ENCODE peak calls at places on chromosomes 16 and 17, in four cellular contexts. One of them, this sample, is unnamed. For H3K4me1, the result is how much of the 10 kb centered on the place peaks cover.

GRCh38 chr17:55774834-55775233 is 24.0 kb downstream of the PCTP start:
- DNase-seq in pancreas: no peak
- DNase-seq in body of pancreas: no peak
- DNase-seq in cardiac muscle cell: no peak
- DNase-seq in this sample: no peak

GRCh38 chr17:51709867-51710266 is 448.6 kb downstream of the CA10 start:
- DNase-seq in pancreas: no peak
- DNase-seq in body of pancreas: no peak
- DNase-seq in cardiac muscle cell: no peak
- DNase-seq in this sample: no peak

GRCh38 chr17:76670020-76670707 is 26.6 kb upstream of the ST6GALNAC1 start:
- DNase-seq in pancreas: no peak
- DNase-seq in body of pancreas: peak
- DNase-seq in cardiac muscle cell: no peak
- DNase-seq in this sample: peak

GRCh38 chr17:75514299-75515228 is 773 bp downstream of the CASKIN2 start:
- DNase-seq in pancreas: peak
- DNase-seq in body of pancreas: peak
- DNase-seq in cardiac muscle cell: no peak
- DNase-seq in this sample: no peak

GRCh38 chr17:5902671-5903070 is 167.5 kb upstream of the WSCD1 start:
- DNase-seq in pancreas: no peak
- DNase-seq in body of pancreas: no peak
- DNase-seq in cardiac muscle cell: no peak
- DNase-seq in this sample: no peak

GRCh38 chr17:80871341-80871740 is 120.3 kb upstream of the CHMP6 start:
- DNase-seq in pancreas: no peak
- DNase-seq in body of pancreas: no peak
- DNase-seq in cardiac muscle cell: peak
- DNase-seq in this sample: no peak

GRCh38 chr16:78902291-78902690 is 698.2 kb downstream of the MAF start:
- DNase-seq in pancreas: no peak
- DNase-seq in body of pancreas: no peak
- DNase-seq in cardiac muscle cell: no peak
- DNase-seq in this sample: no peak

GRCh38 chr16:2244301-2244700 is 7.1 kb downstream of the ECI1 start:
- DNase-seq in pancreas: peak
- DNase-seq in body of pancreas: peak
- DNase-seq in cardiac muscle cell: no peak
- DNase-seq in this sample: no peak

GRCh38 chr17:41446806-41447205 is 6.0 kb upstream of the KRT38 start:
- DNase-seq in pancreas: no peak
- DNase-seq in body of pancreas: no peak
- DNase-seq in cardiac muscle cell: peak
- DNase-seq in this sample: no peak

GRCh38 chr17:68516732-68517131 is 4.5 kb downstream of the PRKAR1A start:
- DNase-seq in pancreas: no peak
- DNase-seq in body of pancreas: no peak
- DNase-seq in cardiac muscle cell: no peak
- DNase-seq in this sample: no peak

GRCh38 chr16:49836218-49836617 is 19.7 kb downstream of the ZNF423 start:
- DNase-seq in pancreas: peak
- DNase-seq in body of pancreas: no peak
- DNase-seq in cardiac muscle cell: no peak
- DNase-seq in this sample: no peak

GRCh38 chr17:31629696-31630470 is 229.2 kb downstream of the COPRS start:
- DNase-seq in pancreas: no peak
- DNase-seq in body of pancreas: no peak
- DNase-seq in cardiac muscle cell: peak
- DNase-seq in this sample: no peak

GRCh38 chr17:32634167-32634566 is 147.4 kb downstream of the CDK5R1 start:
- DNase-seq in pancreas: no peak
- DNase-seq in body of pancreas: no peak
- DNase-seq in cardiac muscle cell: no peak
- DNase-seq in this sample: no peak

GRCh38 chr17:32628645-32629044 is 141.9 kb downstream of the CDK5R1 start:
- DNase-seq in pancreas: no peak
- DNase-seq in body of pancreas: no peak
- DNase-seq in cardiac muscle cell: no peak
- DNase-seq in this sample: no peak

GRCh38 chr17:32627233-32628008 is 140.6 kb downstream of the CDK5R1 start:
- DNase-seq in pancreas: no peak
- DNase-seq in body of pancreas: peak
- DNase-seq in cardiac muscle cell: peak
- DNase-seq in this sample: no peak

GRCh38 chr17:32629563-32630190 is 142.9 kb downstream of the CDK5R1 start:
- DNase-seq in pancreas: no peak
- DNase-seq in body of pancreas: no peak
- DNase-seq in cardiac muscle cell: no peak
- DNase-seq in this sample: no peak

DNA sequence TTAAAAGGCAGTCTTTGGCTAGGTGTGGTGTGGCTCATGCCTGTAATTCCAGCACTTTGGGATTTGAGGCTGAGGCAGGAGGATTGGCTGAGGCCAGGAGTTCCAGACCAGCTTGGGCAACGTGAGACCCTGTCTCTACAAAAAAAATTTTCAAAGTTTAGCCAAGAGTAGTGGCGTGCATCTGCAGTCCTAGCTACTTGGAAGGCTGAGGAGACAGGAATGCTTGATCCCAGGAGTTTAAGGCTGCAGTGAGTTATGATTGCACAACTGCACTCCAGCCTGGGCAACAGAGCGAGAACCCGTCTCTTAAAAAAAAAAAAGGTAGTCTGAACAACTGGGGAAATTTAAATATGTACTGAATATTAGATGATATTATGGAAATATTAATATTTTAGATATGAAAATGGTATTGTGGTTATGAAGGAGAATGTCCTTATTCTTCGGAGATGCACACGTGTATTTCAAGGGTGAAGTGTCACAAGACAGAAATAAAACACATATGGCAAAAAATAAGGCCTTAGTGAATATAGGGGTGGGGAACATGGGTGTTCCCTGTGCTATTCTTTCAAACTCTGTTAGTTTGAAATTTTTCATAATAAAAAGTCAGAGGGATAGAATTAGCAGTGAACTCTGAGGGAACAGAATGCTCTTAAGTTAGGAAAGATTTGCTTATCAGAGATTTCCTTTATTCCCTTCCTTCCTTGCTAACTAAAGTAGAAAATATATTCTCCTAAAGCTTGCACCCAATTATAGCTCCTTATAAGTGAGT is 144.7 kb downstream of the CDK5R1 start:
- DNase-seq in pancreas: no peak
- DNase-seq in body of pancreas: no peak
- DNase-seq in cardiac muscle cell: no peak
- DNase-seq in this sample: no peak
- H3K4me1 ChIP-seq in pancreas: under half
- H3K4me1 ChIP-seq in body of pancreas: under half
- H3K4me1 ChIP-seq in cardiac muscle cell: under half
- H3K4me1 ChIP-seq in this sample: under half

GRCh38 chr17:82105882-82106696 is 8.1 kb upstream of the FASN start:
- DNase-seq in pancreas: peak
- DNase-seq in body of pancreas: peak
- DNase-seq in cardiac muscle cell: peak
- DNase-seq in this sample: peak
- TF ChIP-seq CTCF in pancreas: peak
- TF ChIP-seq CTCF in body of pancreas: no peak
- TF ChIP-seq CTCF in cardiac muscle cell: peak
- TF ChIP-seq CTCF in this sample: peak

GRCh38 chr17:78137392-78138203 is 7.0 kb downstream of the TMC8 start:
- DNase-seq in pancreas: peak
- DNase-seq in body of pancreas: no peak
- DNase-seq in cardiac muscle cell: no peak
- DNase-seq in this sample: peak
- H3K4me3 ChIP-seq in pancreas: no peak
- H3K4me3 ChIP-seq in body of pancreas: no peak
- H3K4me3 ChIP-seq in cardiac muscle cell: no peak
- H3K4me3 ChIP-seq in this sample: no peak

GRCh38 chr16:25786748-25787147 is 95.0 kb downstream of the HS3ST4 start:
- DNase-seq in pancreas: no peak
- DNase-seq in body of pancreas: no peak
- DNase-seq in cardiac muscle cell: no peak
- DNase-seq in this sample: no peak
- H3K4me1 ChIP-seq in pancreas: under half
- H3K4me1 ChIP-seq in body of pancreas: under half
- H3K4me1 ChIP-seq in cardiac muscle cell: under half
- H3K4me1 ChIP-seq in this sample: under half

This sample was measured in Caco-2.